ENCODE peak calls at places on chromosomes 7 and 10, in seven cellular contexts. Y, S, C, K, J, I and E are unnamed samples.

GRCh38 chr10:75123088-75123682 is 11.7 kb downstream of the SAMD8 start:
- DNase-seq in Y (no peak), S (no peak), C (no peak), K (no peak), J (no peak), I (no peak), E (no peak)

GRCh38 chr7:40793132-40793531 is 658.3 kb downstream of the SUGCT start:
- DNase-seq in Y (no peak), S (no peak), C (no peak), K (no peak), J (no peak), I (no peak), E (no peak)

GRCh38 chr7:95865716-95866371 is 93.5 kb downstream of the DYNC1I1 start:
- DNase-seq in Y (peak; percentile 36), S (no peak), C (no peak), K (peak; percentile 70), J (peak; percentile 20), I (no peak), E (no peak)

GRCh38 chr7:18530224-18531179 is 35.0 kb downstream of the HDAC9 start:
- DNase-seq in Y (no peak), S (no peak), C (no peak), K (no peak), J (no peak), I (no peak), E (no peak)

GRCh38 chr7:124077546-124077945 is 44.7 kb upstream of the TMEM229A start:
- DNase-seq in Y (no peak), S (no peak), C (no peak), K (no peak), J (no peak), I (no peak), E (no peak)

GRCh38 chr7:118995395-118995794 is 770.9 kb downstream of the ANKRD7 start:
- DNase-seq in Y (no peak), S (no peak), C (no peak), K (no peak), J (no peak), I (no peak), E (no peak)

GRCh38 chr7:128703605-128704004 is 31.5 kb downstream of the GARIN1A start:
- DNase-seq in Y (no peak), S (no peak), C (no peak), K (no peak), J (no peak), I (no peak), E (no peak)

GRCh38 chr10:71072820-71073205 is 139.6 kb upstream of the UNC5B start:
- DNase-seq in Y (no peak), S (no peak), C (no peak), K (no peak), J (no peak), I (peak; percentile 8), E (no peak)

GRCh38 chr10:104322416-104322782 is 15.9 kb downstream of the ITPRIP start:
- DNase-seq in Y (no peak), S (no peak), C (no peak), K (no peak), J (no peak), I (peak; percentile 51), E (no peak)

GRCh38 chr10:79028456-79029010 is 40.2 kb upstream of the ZMIZ1 start:
- DNase-seq in Y (no peak), S (no peak), C (no peak), K (no peak), J (no peak), I (no peak), E (no peak)

GRCh38 chr7:17530741-17531417 is 232.4 kb downstream of the AHR start:
- DNase-seq in Y (no peak), S (no peak), C (no peak), K (peak; percentile 4), J (no peak), I (no peak), E (no peak)

GRCh38 chr7:36661135-36661840 is 63.0 kb downstream of the AOAH start:
- DNase-seq in Y (no peak), S (no peak), C (no peak), K (peak; percentile 63), J (no peak), I (no peak), E (no peak)

GRCh38 chr10:65670087-65670486 is 1255.7 kb upstream of the LRRTM3 start:
- DNase-seq in Y (no peak), S (no peak), C (no peak), K (no peak), J (no peak), I (no peak), E (no peak)

GRCh38 chr7:115099906-115100305 is 178.0 kb downstream of the MDFIC start:
- DNase-seq in Y (no peak), S (no peak), C (no peak), K (no peak), J (no peak), I (no peak), E (no peak)

GRCh38 chr10:30155401-30155800 is 96.0 kb upstream of the JCAD start:
- DNase-seq in Y (no peak), S (peak; percentile 34), C (no peak), K (no peak), J (no peak), I (no peak), E (peak; percentile 79)

GRCh38 chr10:77320852-77321496 is 316.6 kb downstream of the KCNMA1 start:
- DNase-seq in Y (peak; percentile 84), S (no peak), C (no peak), K (no peak), J (no peak), I (no peak), E (peak; percentile 52)

GRCh38 chr10:87991946-87992345 is 128.5 kb downstream of the PTEN start:
- DNase-seq in Y (no peak), S (no peak), C (no peak), K (peak; percentile 6), J (no peak), I (no peak), E (no peak)

GRCh38 chr10:30413996-30414576 is 19.9 kb upstream of the MAP3K8 start:
- DNase-seq in Y (no peak), S (no peak), C (no peak), K (peak; percentile 57), J (no peak), I (no peak), E (no peak)

GRCh38 chr10:48447356-48448215 is 141.1 kb downstream of the MAPK8 start:
- DNase-seq in Y (no peak), S (no peak), C (no peak), K (no peak), J (no peak), I (no peak), E (no peak)

GRCh38 chr10:103184615-103185014 is 8.5 kb downstream of the NT5C2 start:
- DNase-seq in Y (no peak), S (no peak), C (no peak), K (no peak), J (no peak), I (no peak), E (no peak)

GRCh38 chr7:123725586-123726171 is 23.1 kb downstream of the WASL start:
- DNase-seq in Y (no peak), S (no peak), C (no peak), K (peak; percentile 57), J (no peak), I (no peak), E (no peak)

GRCh38 chr7:66630529-66630928 is 1.8 kb downstream of the KCTD7 start:
- DNase-seq in Y (no peak), S (no peak), C (no peak), K (no peak), J (no peak), I (no peak), E (no peak)

GRCh38 chr7:150390206-150390605 is 11.1 kb downstream of the ZNF775 start:
- DNase-seq in Y (no peak), S (no peak), C (no peak), K (no peak), J (no peak), I (no peak), E (no peak)

GRCh38 chr7:24143547-24143946 is 140.4 kb upstream of the NPY start:
- DNase-seq in Y (no peak), S (no peak), C (no peak), K (no peak), J (no peak), I (no peak), E (peak; percentile 18)

GRCh38 chr10:17024461-17024860 is 105.2 kb downstream of the CUBN start:
- DNase-seq in Y (no peak), S (no peak), C (no peak), K (no peak), J (no peak), I (no peak), E (no peak)

GRCh38 chr7:29292886-29293658 is 98.5 kb downstream of the CHN2 start:
- DNase-seq in Y (no peak), S (no peak), C (no peak), K (no peak), J (no peak), I (no peak), E (no peak)

GRCh38 chr10:90179696-90180407 is 478.5 kb downstream of the KIF20B start:
- DNase-seq in Y (no peak), S (peak; percentile 13), C (no peak), K (no peak), J (no peak), I (no peak), E (no peak)